ENCODE peak calls at places on chromosomes 2 and 18, in five cellular contexts. E is suprapubic skin; C is astrocyte of the spinal cord; N is NCI-H2081; F is CD8-positive, alpha-beta memory T cell. W is an unnamed sample.

GRCh38 chr2:197998702-197999101 is 194.3 kb downstream of the PLCL1 start:
- DNase-seq in E (no peak), C (no peak), N (no peak), F (no peak), W (no peak)

GRCh38 chr2:235024191-235024611 is 72.4 kb downstream of the SH3BP4 start:
- DNase-seq in E (peak; percentile 60), C (peak; percentile 51), N (no peak), F (no peak), W (peak; percentile 67)

GRCh38 chr18:28961669-28962228 is 784.8 kb upstream of the CDH2 start:
- DNase-seq in E (no peak), C (no peak), N (peak; percentile 56), F (no peak), W (peak; percentile 20)

GRCh38 chr18:45621068-45621511 is 5.8 kb downstream of the SLC14A2 start:
- DNase-seq in E (peak; percentile 73), C (peak; percentile 52), N (peak; percentile 45), F (peak; percentile 22), W (peak; percentile 38)

GRCh38 chr2:157221394-157221988 is 36.0 kb upstream of the GALNT5 start:
- DNase-seq in E (no peak), C (no peak), N (no peak), F (no peak), W (no peak)

GRCh38 chr18:25737710-25738251 is 352.6 kb downstream of the SS18 start:
- DNase-seq in E (no peak), C (peak; percentile 87), N (no peak), F (no peak), W (peak; percentile 98)

GRCh38 chr2:150319632-150320555 is 167.6 kb downstream of the RND3 start:
- DNase-seq in E (no peak), C (no peak), N (no peak), F (no peak), W (no peak)

GRCh38 chr2:211187602-211188001 is 631.2 kb downstream of the CPS1 start:
- DNase-seq in E (no peak), C (no peak), N (no peak), F (no peak), W (no peak)

GRCh38 chr18:398866-399637 is 101.4 kb downstream of the COLEC12 start:
- DNase-seq in E (no peak), C (no peak), N (peak; percentile 34), F (no peak), W (no peak)

GRCh38 chr2:21910832-21911507 is 787.2 kb downstream of the TDRD15 start:
- DNase-seq in E (no peak), C (no peak), N (no peak), F (no peak), W (no peak)

GRCh38 chr2:72851333-72851732 is 25.5 kb upstream of the EXOC6B start:
- DNase-seq in E (no peak), C (no peak), N (no peak), F (no peak), W (no peak)

GRCh38 chr2:60333264-60333663 is 220.2 kb downstream of the BCL11A start:
- DNase-seq in E (no peak), C (no peak), N (no peak), F (no peak), W (no peak)

GRCh38 chr2:46909771-46910419 is 5.7 kb downstream of the MCFD2 start:
- DNase-seq in E (no peak), C (peak; percentile 92), N (no peak), F (no peak), W (peak; percentile 82)

GRCh38 chr2:168573128-168573903 is 117.2 kb downstream of the CERS6 start:
- DNase-seq in E (no peak), C (no peak), N (no peak), F (no peak), W (peak; percentile 91)